ENCODE peak calls at places on chromosomes 5 and 9, in five cellular contexts. F is fibroblast of lung; C is CD8-positive, alpha-beta T cell; W is fibroblast of mammary gland; Q is dorsolateral prefrontal cortex. R is an unnamed sample.

GRCh38 chr5:759111-759741 is 25.3 kb downstream of the ZDHHC11B start:
- DNase-seq in F (peak; percentile 25), C (peak; percentile 49), W (peak; percentile 3), Q (no peak), R (peak; percentile 15)

GRCh38 chr5:80406980-80407734 is 707 bp upstream of the ZFYVE16 start:
- DNase-seq in F (peak; percentile 40), C (peak; percentile 51), W (peak; percentile 65), Q (peak; percentile 18), R (peak; percentile 67)

GRCh38 chr9:96025995-96026572 is 150.6 kb downstream of the ERCC6L2 start:
- DNase-seq in F (no peak), C (no peak), W (no peak), Q (no peak), R (no peak)

GRCh38 chr5:477871-478270 is 34.9 kb downstream of the EXOC3 start:
- DNase-seq in F (no peak), C (no peak), W (no peak), Q (no peak), R (no peak)

GRCh38 chr5:35152733-35153132 is 77.6 kb downstream of the PRLR start:
- DNase-seq in F (no peak), C (no peak), W (no peak), Q (no peak), R (no peak)

GRCh38 chr5:34053133-34053532 is 10.1 kb upstream of the C1QTNF3 start:
- DNase-seq in F (peak; percentile 72), C (no peak), W (peak; percentile 79), Q (no peak), R (peak; percentile 93)

GRCh38 chr5:65926276-65926761 is at the start of gene ERBIN:
- DNase-seq in F (peak; percentile 86), C (peak; percentile 82), W (peak; percentile 78), Q (peak; percentile 35), R (peak; percentile 90)

GRCh38 chr5:40405985-40406384 is 273.7 kb upstream of the PTGER4 start:
- DNase-seq in F (no peak), C (no peak), W (no peak), Q (no peak), R (no peak)

GRCh38 chr9:131721096-131721495 is 18.8 kb downstream of the RAPGEF1 start:
- DNase-seq in F (no peak), C (no peak), W (no peak), Q (no peak), R (no peak)

GRCh38 chr9:121811751-121812150 is 160.3 kb downstream of the DAB2IP start:
- DNase-seq in F (no peak), C (no peak), W (no peak), Q (no peak), R (no peak)

GRCh38 chr5:173629628-173630027 is 13.2 kb upstream of the BOD1 start:
- DNase-seq in F (no peak), C (no peak), W (no peak), Q (no peak), R (no peak)

GRCh38 chr5:126681970-126682369 is 81.2 kb downstream of the PHAX start:
- DNase-seq in F (no peak), C (no peak), W (peak; percentile 74), Q (no peak), R (peak; percentile 59)

GRCh38 chr9:73162987-73163763 is 11.5 kb downstream of the ANXA1 start:
- DNase-seq in F (no peak), C (no peak), W (no peak), Q (no peak), R (no peak)

DNA sequence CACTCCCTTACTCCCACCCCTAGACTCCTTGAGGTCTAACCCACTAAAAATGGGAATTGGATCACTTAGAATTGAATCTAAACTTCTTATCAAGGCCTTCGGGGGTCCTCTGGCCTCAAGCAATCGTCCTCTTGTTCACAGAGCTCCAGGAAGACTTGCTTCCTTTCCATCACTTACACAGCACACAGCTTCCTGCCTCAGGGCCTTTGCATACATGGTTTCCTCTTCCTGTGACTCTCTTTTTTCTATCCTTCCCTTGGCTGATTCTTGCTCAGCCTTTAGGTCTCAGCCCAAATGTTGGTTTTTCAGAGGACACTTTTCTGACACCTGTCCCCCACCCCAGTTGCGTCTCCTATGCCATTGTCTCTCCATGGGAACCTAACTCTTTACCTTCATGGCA is 50.0 kb upstream of the ALDH1B1 start:
- DNase-seq in F (no peak), C (no peak), W (no peak), Q (no peak), R (no peak)
- TF ChIP-seq CTCF in F (no peak), C (no peak), W (no peak), Q (no peak), R (no peak)

GRCh38 chr5:71924325-71924724 is 182.9 kb upstream of the MAP1B start:
- DNase-seq in F (no peak), C (no peak), W (no peak), Q (no peak), R (peak; percentile 43)
- H3K4me3 ChIP-seq in F (no peak overlapping the region), C (no peak overlapping the region), W (no peak overlapping the region), Q (no peak overlapping the region), R (no peak overlapping the region)

GRCh38 chr5:69416699-69417098 is 1.8 kb downstream of the MARVELD2 start:
- DNase-seq in F (no peak), C (no peak), W (no peak), Q (no peak), R (no peak)

GRCh38 chr5:69418559-69418958 is 3.6 kb downstream of the MARVELD2 start:
- DNase-seq in F (no peak), C (no peak), W (no peak), Q (no peak), R (no peak)

GRCh38 chr5:69415584-69415958 is 655 bp downstream of the MARVELD2 start:
- DNase-seq in F (no peak), C (no peak), W (no peak), Q (no peak), R (no peak)

GRCh38 chr5:69416180-69416579 is 1.3 kb downstream of the MARVELD2 start:
- DNase-seq in F (no peak), C (no peak), W (no peak), Q (no peak), R (no peak)

DNA sequence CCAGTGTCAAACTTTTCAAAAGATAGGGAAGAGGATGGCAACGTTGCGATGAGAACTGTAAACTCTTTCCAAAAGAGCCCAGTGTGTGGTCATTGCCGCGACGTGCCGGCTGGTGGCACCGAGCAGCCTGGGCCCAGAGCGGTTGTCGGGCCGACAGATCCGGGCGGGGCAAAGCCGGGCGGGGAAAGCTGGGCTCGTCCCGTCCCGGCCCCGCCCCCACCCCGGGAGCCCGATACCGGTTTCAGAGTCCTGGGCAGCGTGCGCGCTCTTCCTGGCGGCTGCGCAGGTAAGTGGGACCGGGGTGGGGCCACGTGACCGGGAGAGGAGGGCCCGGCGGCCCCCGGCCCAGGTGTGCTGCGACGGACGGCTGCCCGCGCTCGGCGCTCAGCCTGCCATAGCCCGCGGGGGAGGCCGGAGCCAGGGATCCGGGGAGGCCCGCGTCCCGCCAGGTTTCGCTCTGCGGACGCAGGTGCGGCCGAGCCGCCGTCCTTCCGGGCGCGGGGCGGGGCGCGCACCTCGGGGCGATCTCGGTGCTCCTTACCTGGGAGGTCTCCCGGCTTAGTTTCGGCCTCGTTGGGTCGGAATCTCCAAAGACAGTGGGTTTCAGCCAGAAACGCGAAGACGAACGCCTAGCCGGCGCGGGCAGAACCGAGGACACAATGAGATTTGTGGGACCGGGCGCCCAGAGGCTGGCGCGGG is at the start of gene MARVELD2:
- DNase-seq in F (peak; percentile 60), C (peak; percentile 56), W (no peak), Q (peak; percentile 20), R (peak; percentile 39)
- TF ChIP-seq CTCF in F (peak; percentile 52), C (no peak), W (no peak), Q (no peak), R (peak; percentile 40)

GRCh38 chr5:140357731-140358093 is 2.3 kb upstream of the SLC4A9 start:
- DNase-seq in F (peak; percentile 83), C (peak; percentile 78), W (peak; percentile 84), Q (peak; percentile 93), R (peak; percentile 82)
- H3K4me3 ChIP-seq in F (peak overlapping the region; percentile 26), C (no peak overlapping the region), W (peak overlapping the region; percentile 32), Q (peak overlapping the region; percentile 49), R (peak overlapping the region; percentile 38)

GRCh38 chr5:10808347-10809212 is 47.5 kb upstream of the DAP start:
- DNase-seq in F (no peak), C (no peak), W (no peak), Q (no peak), R (no peak)
- TF ChIP-seq CTCF in F (no peak), C (no peak), W (no peak), Q (no peak), R (no peak)

DNA sequence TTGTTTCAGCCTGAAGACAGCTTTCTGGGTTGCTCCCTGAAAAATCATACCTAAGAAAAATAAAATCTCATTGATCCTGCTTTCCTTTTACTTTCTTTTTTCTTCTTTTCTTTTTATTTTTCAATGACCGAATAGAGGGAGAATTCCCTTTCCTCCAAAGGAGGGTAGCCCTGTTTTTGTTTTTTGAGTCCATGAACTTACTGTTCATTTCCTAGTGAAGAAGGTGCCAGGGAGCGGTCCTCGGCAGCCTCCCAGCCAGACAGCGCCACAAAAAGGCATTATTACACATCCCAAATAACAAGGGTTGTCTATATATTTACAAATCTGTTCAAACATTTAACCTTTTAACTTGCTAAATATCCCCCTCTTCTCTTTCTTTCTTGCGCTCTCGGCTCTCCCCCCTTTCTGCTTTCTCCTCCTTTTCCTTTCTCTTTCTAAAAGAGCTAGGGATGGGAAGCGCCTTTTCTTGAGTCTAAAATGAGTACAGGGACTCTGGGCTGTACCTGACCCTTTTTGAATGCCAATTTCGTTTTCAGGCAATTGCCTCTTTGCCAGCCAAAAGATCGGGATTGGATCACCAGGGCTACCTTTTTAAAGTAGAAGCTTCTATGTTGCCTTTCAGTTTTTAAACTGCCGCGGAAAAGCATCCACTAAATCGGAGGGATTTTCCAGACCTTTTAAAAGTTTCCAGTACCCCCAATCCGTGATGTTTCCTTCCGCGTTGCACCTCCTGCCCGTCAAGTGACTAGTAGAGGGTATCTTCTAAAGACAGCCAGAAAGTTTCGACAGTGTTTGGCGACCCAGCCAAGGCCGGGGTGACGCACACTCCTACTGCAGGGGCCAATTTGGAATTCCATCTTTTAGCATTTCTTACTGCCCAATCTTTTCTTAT is 125.6 kb downstream of the TMEM161B start:
- DNase-seq in F (peak; percentile 28), C (no peak), W (peak; percentile 23), Q (no peak), R (peak; percentile 13)
- H3K4me3 ChIP-seq in F (peak overlapping the region; percentile 51), C (peak overlapping the region; percentile 1), W (no peak overlapping the region), Q (peak overlapping the region; percentile 63), R (peak overlapping the region; percentile 54)